ENCODE peak calls at places on chromosome 11, in seven cellular contexts. C is fibroblast of lung; M is A549; N is RKO; T is activated naive CD8-positive, alpha-beta T cell treated with anti-CD3 and anti-CD28 coated beads for 36 hours; X is esophagus squamous epithelium; W is Daoy. B is an unnamed sample.

GRCh38 chr11:65417702-65418430 is 4.7 kb upstream of the NEAT1 start:
- DNase-seq in N (no peak), M (no peak), C (peak; percentile 19), T (peak; percentile 60), W (no peak), X (no peak), B (peak; percentile 28)

GRCh38 chr11:67253872-67254624 is 12.2 kb upstream of the GRK2 start:
- DNase-seq in W (no peak), T (no peak), C (no peak), X (no peak), M (no peak), N (no peak), B (no peak)

GRCh38 chr11:93330446-93330984 is at the start of gene DEUP1:
- DNase-seq in X (no peak), C (peak; percentile 28), W (no peak), T (peak; percentile 28), N (no peak), M (peak; percentile 2), B (no peak)

GRCh38 chr11:110185599-110185998 is 92.4 kb downstream of the ZC3H12C start:
- DNase-seq in W (no peak), M (no peak), C (no peak), T (no peak), X (no peak), N (no peak), B (no peak)

GRCh38 chr11:115885446-115885978 is 381.3 kb upstream of the CADM1 start:
- DNase-seq in W (no peak), N (no peak), T (no peak), X (no peak), C (no peak), M (no peak), B (no peak)

GRCh38 chr11:105298630-105299029 is 159.1 kb upstream of the CARD18 start:
- DNase-seq in M (no peak), N (no peak), X (no peak), W (peak; percentile 35), T (no peak), C (no peak), B (peak; percentile 34)

GRCh38 chr11:118705796-118706545 is 26.5 kb upstream of the TREH start:
- DNase-seq in X (no peak), N (no peak), C (no peak), W (no peak), M (no peak), T (no peak), B (no peak)

GRCh38 chr11:58524232-58525036 is 16.5 kb upstream of the OR5B21 start:
- DNase-seq in T (peak; percentile 46), C (peak; percentile 87), X (no peak), W (peak; percentile 55), M (peak; percentile 71), N (peak; percentile 85), B (peak; percentile 89)

GRCh38 chr11:133964946-133965632 is 8.3 kb upstream of the IGSF9B start:
- DNase-seq in T (no peak), W (no peak), N (no peak), M (no peak), X (no peak), C (no peak), B (no peak)

GRCh38 chr11:73971175-73971719 is 11.4 kb downstream of the UCP2 start:
- DNase-seq in W (no peak), M (no peak), T (no peak), X (no peak), C (no peak), N (no peak), B (no peak)

GRCh38 chr11:110710520-110711381 is 1.5 kb downstream of the ARHGAP20 start:
- DNase-seq in C (peak; percentile 43), X (no peak), M (no peak), N (no peak), W (no peak), T (no peak), B (peak; percentile 51)

GRCh38 chr11:503179-503981 is 3.7 kb downstream of the RNH1 start:
- DNase-seq in C (peak; percentile 78), M (no peak), N (no peak), T (no peak), X (no peak), W (peak; percentile 29), B (peak; percentile 19)

GRCh38 chr11:1050581-1051355 is 14.2 kb upstream of the MUC6 start:
- DNase-seq in N (peak; percentile 63), C (peak; percentile 48), X (no peak), W (peak; percentile 74), M (peak; percentile 93), T (peak; percentile 74), B (peak; percentile 18)

GRCh38 chr11:61747389-61748285 is 4.8 kb upstream of the MYRF start:
- DNase-seq in N (peak; percentile 64), C (peak; percentile 65), X (no peak), W (peak; percentile 69), M (peak; percentile 78), T (peak; percentile 50), B (peak; percentile 59)

GRCh38 chr11:79626135-79626748 is 185.4 kb upstream of the TENM4 start:
- DNase-seq in M (no peak), C (no peak), X (no peak), N (no peak), T (no peak), W (no peak), B (peak; percentile 2)

GRCh38 chr11:61630104-61630503 is 49.2 kb upstream of the SYT7 start:
- DNase-seq in C (no peak), W (no peak), N (no peak), X (no peak), T (no peak), M (no peak), B (no peak)

GRCh38 chr11:65260756-65261590 is 789 bp upstream of the POLA2 start:
- DNase-seq in W (no peak), T (no peak), N (no peak), C (no peak), X (no peak), M (peak; percentile 43), B (no peak)

GRCh38 chr11:4665424-4665823 is 21.6 kb downstream of the OR51E1 start:
- DNase-seq in X (no peak), N (no peak), T (no peak), C (no peak), M (no peak), W (no peak), B (peak; percentile 76)

GRCh38 chr11:75553182-75553581 is 8.9 kb upstream of the SERPINH1 start:
- DNase-seq in C (no peak), M (no peak), W (no peak), N (no peak), T (no peak), X (no peak), B (no peak)

GRCh38 chr11:68353118-68353517 is 40.7 kb downstream of the LRP5 start:
- DNase-seq in N (no peak), W (no peak), T (no peak), X (no peak), M (peak; percentile 35), C (no peak), B (no peak)

GRCh38 chr11:126118806-126119205 is 56.1 kb upstream of the CDON start:
- DNase-seq in N (no peak), X (no peak), M (no peak), C (no peak), T (no peak), W (no peak), B (no peak)

GRCh38 chr11:125341676-125342075 is 154.4 kb downstream of the FEZ1 start:
- DNase-seq in N (no peak), W (no peak), T (no peak), C (no peak), M (no peak), X (no peak), B (no peak)

GRCh38 chr11:62108017-62108750 is 15.6 kb upstream of the INCENP start:
- DNase-seq in M (peak; percentile 49), C (peak; percentile 78), X (no peak), W (peak; percentile 49), N (peak; percentile 73), T (no peak), B (peak; percentile 74)

GRCh38 chr11:35373284-35373933 is 45.9 kb downstream of the SLC1A2 start:
- DNase-seq in M (peak; percentile 86), W (peak; percentile 26), T (no peak), X (no peak), C (no peak), N (no peak), B (peak; percentile 27)

GRCh38 chr11:60939828-60940227 is 12.1 kb downstream of the SLC15A3 start:
- DNase-seq in N (no peak), W (no peak), T (no peak), M (no peak), X (no peak), C (no peak), B (peak; percentile 32)

GRCh38 chr11:46389450-46390330 is 1.9 kb downstream of the CHRM4 start:
- DNase-seq in M (peak; percentile 92), W (peak; percentile 85), T (peak; percentile 76), X (no peak), N (peak; percentile 79), C (peak; percentile 52), B (peak; percentile 46)

GRCh38 chr11:44917741-44918140 is 32.9 kb downstream of the TP53I11 start:
- DNase-seq in W (no peak), C (no peak), M (no peak), N (no peak), X (no peak), T (no peak), B (no peak)

GRCh38 chr11:91730071-91730470 is 494.5 kb upstream of the FAT3 start:
- DNase-seq in N (no peak), X (no peak), W (no peak), T (no peak), C (no peak), M (no peak), B (no peak)

GRCh38 chr11:94823127-94823732 is 55.1 kb downstream of the AMOTL1 start:
- DNase-seq in C (no peak), W (no peak), M (no peak), X (no peak), N (no peak), T (no peak), B (no peak)

GRCh38 chr11:64804346-64805210 is 1.6 kb upstream of the MAP4K2 start:
- DNase-seq in C (no peak), W (no peak), M (no peak), N (peak; percentile 46), X (no peak), T (no peak), B (no peak)

GRCh38 chr11:27118371-27118770 is 77.8 kb downstream of the BBOX1 start:
- DNase-seq in X (no peak), M (no peak), C (peak; percentile 23), W (no peak), T (no peak), N (no peak), B (peak; percentile 6)

GRCh38 chr11:119320593-119321524 is 3.9 kb upstream of the MCAM start:
- DNase-seq in C (peak; percentile 61), M (no peak), N (no peak), X (no peak), W (peak; percentile 72), T (peak; percentile 79), B (peak; percentile 65)

GRCh38 chr11:12094872-12095800 is 15.3 kb upstream of the MICAL2 start:
- DNase-seq in X (no peak), N (no peak), T (no peak), W (no peak), M (no peak), C (no peak), B (no peak)

GRCh38 chr11:2142762-2143202 is 3.6 kb upstream of the IGF2 start:
- DNase-seq in N (no peak), W (peak; percentile 74), T (peak; percentile 57), X (no peak), M (no peak), C (no peak), B (peak; percentile 52)

GRCh38 chr11:122248130-122248529 is 132.1 kb upstream of the BLID start:
- DNase-seq in N (no peak), X (no peak), C (no peak), T (no peak), M (no peak), W (no peak), B (no peak)

GRCh38 chr11:57205046-57205671 is 23.4 kb downstream of the LRRC55 start:
- DNase-seq in X (no peak), T (no peak), M (no peak), W (no peak), N (no peak), C (peak; percentile 43), B (peak; percentile 62)

GRCh38 chr11:2746401-2747230 is 46.8 kb upstream of the KCNQ1OT1 start:
- DNase-seq in W (no peak), X (no peak), C (no peak), N (no peak), M (no peak), T (no peak), B (no peak)

GRCh38 chr11:116586392-116586791 is 186.4 kb downstream of the BUD13 start:
- DNase-seq in X (no peak), T (no peak), C (no peak), W (no peak), M (no peak), N (no peak), B (no peak)